ENCODE peak calls at places on chromosomes 11 and 22, in six cellular contexts. G is BE2C, H is A549, M is left colon, S is cardiac muscle cell, V is NCI-H510A treated with DMSO at 0.1 percent for 48 hours. F is an unnamed sample.

GRCh38 chr11:70415176-70415575 is 16.8 kb downstream of the CTTN start:
- DNase-seq in M (no peak), V (no peak), H (peak; percentile 18), G (no peak), S (peak; percentile 53), F (no peak)

GRCh38 chr22:50276143-50276542 is 6.0 kb upstream of the MAPK11 start:
- DNase-seq in M (peak; percentile 65), G (peak; percentile 64), S (peak; percentile 72), V (no peak), H (no peak), F (no peak)

GRCh38 chr11:115580927-115581680 is 76.9 kb upstream of the CADM1 start:
- DNase-seq in M (no peak), S (no peak), H (no peak), V (no peak), G (peak; percentile 98), F (no peak)

GRCh38 chr11:17165247-17165890 is 42.4 kb downstream of the PIK3C2A start:
- DNase-seq in V (no peak), G (no peak), S (no peak), M (no peak), H (no peak), F (no peak)

GRCh38 chr22:41935015-41935908 is 8.7 kb upstream of the TNFRSF13C start:
- DNase-seq in H (no peak), V (no peak), G (no peak), S (no peak), M (no peak), F (no peak)

GRCh38 chr11:96340555-96340885 is 2.5 kb downstream of the MAML2 start:
- DNase-seq in S (peak; percentile 48), V (no peak), H (no peak), M (no peak), G (no peak), F (no peak)

GRCh38 chr11:37500425-37500824 is 902.4 kb upstream of the RAG2 start:
- DNase-seq in V (no peak), G (no peak), H (no peak), M (no peak), S (no peak), F (no peak)

GRCh38 chr11:57094206-57094940 is 87.4 kb upstream of the LRRC55 start:
- DNase-seq in H (no peak), M (no peak), G (no peak), V (no peak), S (no peak), F (no peak)

GRCh38 chr11:1453611-1454386 is 32.8 kb downstream of the MOB2 start:
- DNase-seq in S (no peak), V (peak; percentile 57), H (no peak), G (no peak), M (peak; percentile 77), F (no peak)

GRCh38 chr11:6362185-6362867 is 27.9 kb upstream of the SMPD1 start:
- DNase-seq in M (no peak), V (no peak), G (no peak), H (no peak), S (no peak), F (no peak)

GRCh38 chr11:19727246-19727645 is 14.6 kb downstream of the NAV2 start:
- DNase-seq in H (no peak), G (no peak), V (no peak), M (no peak), S (peak; percentile 90), F (no peak)

GRCh38 chr11:47477323-47477722 is 28.4 kb upstream of the RAPSN start:
- DNase-seq in G (no peak), M (no peak), H (no peak), S (peak; percentile 57), V (no peak), F (no peak)

GRCh38 chr22:37581534-37581933 is 1.6 kb upstream of the LGALS2 start:
- DNase-seq in S (no peak), V (no peak), H (no peak), M (peak; percentile 86), G (no peak), F (no peak)

GRCh38 chr11:103091810-103092524 is at the start of gene DCUN1D5:
- DNase-seq in V (peak; percentile 88), H (peak; percentile 84), S (peak; percentile 98), G (peak; percentile 97), M (peak; percentile 97), F (peak; percentile 91)

GRCh38 chr22:24051568-24051967 is 40.5 kb downstream of the CABIN1 start:
- DNase-seq in M (no peak), H (no peak), S (no peak), V (no peak), G (no peak), F (no peak)

GRCh38 chr11:85137597-85137996 is 489.5 kb downstream of the DLG2 start:
- DNase-seq in H (no peak), S (no peak), M (no peak), V (peak; percentile 9), G (no peak), F (no peak)

GRCh38 chr11:94130589-94131362 is 2.1 kb downstream of the PANX1 start:
- DNase-seq in G (no peak), V (no peak), H (no peak), M (no peak), S (peak; percentile 97), F (no peak)

GRCh38 chr22:26348810-26349526 is 80.1 kb upstream of the ASPHD2 start:
- DNase-seq in H (no peak), V (no peak), M (no peak), S (no peak), G (no peak), F (no peak)

GRCh38 chr11:103413266-103413888 is 304.2 kb downstream of the DYNC2H1 start:
- DNase-seq in G (no peak), H (no peak), M (no peak), V (peak; percentile 5), S (no peak), F (no peak)

GRCh38 chr11:86291466-86292262 is 10.4 kb upstream of the HIKESHI start:
- DNase-seq in H (peak; percentile 49), G (peak; percentile 60), S (peak; percentile 63), V (peak; percentile 19), M (no peak), F (peak; percentile 30)

F was measured in stimulated activated CD8-positive, alpha-beta memory T cell treated with anti-CD3 and anti-CD28 coated beads, Interleukin-15, amount 100 ng/mL, for 1 hour.